ENCODE peak calls at places on chromosome 16, in seven cellular contexts. B is PC-9, C is HCT116, P is brain microvascular endothelial cell, X is A549, F is mesendoderm, T is aorta. V is an unnamed sample.

GRCh38 chr16:68246671-68247070 is 1.5 kb downstream of the PLA2G15 start:
- DNase-seq in B (no peak), C (no peak), P (no peak), X (no peak), F (no peak), T (peak), V (no peak)

GRCh38 chr16:62190426-62190825 is 154.2 kb upstream of the CDH8 start:
- DNase-seq in B (no peak), C (no peak), P (no peak), X (peak), F (peak), T (no peak), V (no peak)

GRCh38 chr16:149024-149675 is 3.3 kb upstream of the HBZ start:
- DNase-seq in B (peak), C (no peak), P (peak), X (no peak), F (no peak), T (peak), V (no peak)

GRCh38 chr16:19559242-19559910 is 3.9 kb downstream of the VPS35L start:
- DNase-seq in B (peak), C (peak), P (peak), X (peak), F (peak), T (no peak), V (no peak)

GRCh38 chr16:2981177-2981898 is 1.1 kb upstream of the PKMYT1 start:
- DNase-seq in B (no peak), C (no peak), P (no peak), X (no peak), F (peak), T (no peak), V (no peak)

GRCh38 chr16:78390828-78391227 is 291.4 kb downstream of the WWOX start:
- DNase-seq in B (no peak), C (no peak), P (no peak), X (no peak), F (no peak), T (no peak), V (no peak)

GRCh38 chr16:73041644-73042043 is 6.3 kb downstream of the ZFHX3 start:
- DNase-seq in B (no peak), C (no peak), P (no peak), X (no peak), F (no peak), T (no peak), V (no peak)

GRCh38 chr16:21646721-21647561 is 5.5 kb downstream of the IGSF6 start:
- DNase-seq in B (no peak), C (no peak), P (no peak), X (no peak), F (no peak), T (no peak), V (no peak)

GRCh38 chr16:78903237-78903636 is 697.3 kb downstream of the MAF start:
- DNase-seq in B (no peak), C (no peak), P (no peak), X (no peak), F (no peak), T (no peak), V (no peak)

GRCh38 chr16:56812884-56813283 is 52.1 kb upstream of the SLC12A3 start:
- DNase-seq in B (no peak), C (no peak), P (no peak), X (peak), F (no peak), T (no peak), V (peak)

GRCh38 chr16:57764341-57765159 is 29.0 kb downstream of the KATNB1 start:
- DNase-seq in B (peak), C (peak), P (peak), X (peak), F (peak), T (no peak), V (peak)

GRCh38 chr16:12120331-12120981 is 143.9 kb downstream of the SNX29 start:
- DNase-seq in B (no peak), C (no peak), P (peak), X (no peak), F (no peak), T (peak), V (no peak)

GRCh38 chr16:53744449-53744848 is 40.5 kb downstream of the FTO start:
- DNase-seq in B (peak), C (no peak), P (no peak), X (no peak), F (peak), T (no peak), V (no peak)

GRCh38 chr16:72240949-72241348 is 69.0 kb upstream of the PMFBP1 start:
- DNase-seq in B (no peak), C (no peak), P (no peak), X (no peak), F (no peak), T (no peak), V (no peak)

GRCh38 chr16:12262454-12263180 is 286.1 kb downstream of the SNX29 start:
- DNase-seq in B (no peak), C (no peak), P (no peak), X (peak), F (no peak), T (no peak), V (peak)

GRCh38 chr16:57726433-57726947 is 9.1 kb upstream of the KATNB1 start:
- DNase-seq in B (no peak), C (no peak), P (no peak), X (no peak), F (no peak), T (peak), V (no peak)

GRCh38 chr16:54253118-54253517 is 33.5 kb downstream of the IRX3 start:
- DNase-seq in B (no peak), C (no peak), P (no peak), X (no peak), F (no peak), T (no peak), V (no peak)

GRCh38 chr16:67995423-67995822 is 3.9 kb downstream of the DPEP2 start:
- DNase-seq in B (no peak), C (no peak), P (no peak), X (no peak), F (no peak), T (no peak), V (no peak)

GRCh38 chr16:50763211-50763610 is 21.3 kb downstream of the CYLD start:
- DNase-seq in B (no peak), C (no peak), P (no peak), X (no peak), F (no peak), T (no peak), V (peak)

GRCh38 chr16:57187508-57187854 is 1.4 kb downstream of the RSPRY1 start:
- DNase-seq in B (no peak), C (no peak), P (no peak), X (no peak), F (no peak), T (no peak), V (no peak)

GRCh38 chr16:54720259-54720658 is 210.4 kb upstream of the IRX5 start:
- DNase-seq in B (no peak), C (no peak), P (no peak), X (no peak), F (no peak), T (no peak), V (peak)

GRCh38 chr16:23679274-23679985 is 741 bp downstream of the PLK1 start:
- DNase-seq in B (peak), C (no peak), P (peak), X (peak), F (peak), T (no peak), V (no peak)

GRCh38 chr16:67399218-67399733 is 6.0 kb upstream of the TPPP3 start:
- DNase-seq in B (peak), C (no peak), P (no peak), X (peak), F (peak), T (peak), V (no peak)

GRCh38 chr16:78740269-78740668 is 640.8 kb downstream of the WWOX start:
- DNase-seq in B (no peak), C (no peak), P (no peak), X (no peak), F (no peak), T (no peak), V (no peak)

GRCh38 chr16:66511615-66512500 is 38.1 kb downstream of the TK2 start:
- DNase-seq in B (peak), C (peak), P (peak), X (peak), F (peak), T (peak), V (peak)

GRCh38 chr16:13014516-13014915 is 113.1 kb downstream of the SHISA9 start:
- DNase-seq in B (peak), C (no peak), P (no peak), X (no peak), F (peak), T (no peak), V (no peak)

GRCh38 chr16:49439676-49440075 is 66.1 kb downstream of the C16orf78 start:
- DNase-seq in B (no peak), C (no peak), P (no peak), X (no peak), F (no peak), T (peak), V (no peak)

GRCh38 chr16:14489460-14489859 is 140.6 kb downstream of the PARN start:
- DNase-seq in B (no peak), C (peak), P (no peak), X (peak), F (peak), T (no peak), V (no peak)

GRCh38 chr16:67989322-67990017 is 9.2 kb upstream of the DPEP3 start:
- DNase-seq in B (no peak), C (no peak), P (no peak), X (no peak), F (no peak), T (no peak), V (no peak)

GRCh38 chr16:57530531-57531252 is 5.7 kb downstream of the CCDC102A start:
- DNase-seq in B (no peak), C (no peak), P (no peak), X (no peak), F (no peak), T (peak), V (no peak)

GRCh38 chr16:83187404-83187803 is 560.6 kb downstream of the CDH13 start:
- DNase-seq in B (no peak), C (no peak), P (peak), X (no peak), F (no peak), T (no peak), V (peak)

GRCh38 chr16:16908058-16908457 is 529.1 kb downstream of the NPIPA7 start:
- DNase-seq in B (no peak), C (no peak), P (no peak), X (no peak), F (no peak), T (no peak), V (no peak)

GRCh38 chr16:8761078-8761477 is 36.4 kb downstream of the TMEM186 start:
- DNase-seq in B (no peak), C (no peak), P (no peak), X (no peak), F (no peak), T (peak), V (no peak)

GRCh38 chr16:23996258-23996955 is 160.6 kb downstream of the PRKCB start:
- DNase-seq in B (no peak), C (no peak), P (no peak), X (no peak), F (no peak), T (no peak), V (peak)

GRCh38 chr16:65908568-65908967 is 457.9 kb upstream of the CDH5 start:
- DNase-seq in B (no peak), C (no peak), P (no peak), X (no peak), F (peak), T (no peak), V (no peak)

GRCh38 chr16:57297856-57298255 is 13.4 kb upstream of the PLLP start:
- DNase-seq in B (no peak), C (no peak), P (no peak), X (no peak), F (peak), T (peak), V (no peak)

GRCh38 chr16:73887895-73888294 is 408.7 kb upstream of the PSMD7 start:
- DNase-seq in B (no peak), C (no peak), P (no peak), X (no peak), F (no peak), T (no peak), V (no peak)

GRCh38 chr16:75263291-75263962 is 12.0 kb upstream of the BCAR1 start:
- DNase-seq in B (no peak), C (no peak), P (no peak), X (no peak), F (no peak), T (no peak), V (no peak)
- H3K27ac ChIP-seq in B (no peak), C (peak), P (no peak), X (peak), F (no peak), T (peak), V (no peak)

GRCh38 chr16:28165549-28166046 is 46.2 kb downstream of the XPO6 start:
- DNase-seq in B (no peak), C (no peak), P (no peak), X (no peak), F (no peak), T (no peak), V (no peak)

GRCh38 chr16:28167730-28168129 is 44.0 kb downstream of the XPO6 start:
- DNase-seq in B (no peak), C (no peak), P (no peak), X (no peak), F (no peak), T (no peak), V (no peak)

GRCh38 chr16:28168991-28169554 is 42.7 kb downstream of the XPO6 start:
- DNase-seq in B (no peak), C (no peak), P (no peak), X (no peak), F (no peak), T (no peak), V (no peak)

GRCh38 chr16:28166394-28167208 is 45.2 kb downstream of the XPO6 start:
- DNase-seq in B (peak), C (peak), P (no peak), X (no peak), F (peak), T (no peak), V (peak)

DNA sequence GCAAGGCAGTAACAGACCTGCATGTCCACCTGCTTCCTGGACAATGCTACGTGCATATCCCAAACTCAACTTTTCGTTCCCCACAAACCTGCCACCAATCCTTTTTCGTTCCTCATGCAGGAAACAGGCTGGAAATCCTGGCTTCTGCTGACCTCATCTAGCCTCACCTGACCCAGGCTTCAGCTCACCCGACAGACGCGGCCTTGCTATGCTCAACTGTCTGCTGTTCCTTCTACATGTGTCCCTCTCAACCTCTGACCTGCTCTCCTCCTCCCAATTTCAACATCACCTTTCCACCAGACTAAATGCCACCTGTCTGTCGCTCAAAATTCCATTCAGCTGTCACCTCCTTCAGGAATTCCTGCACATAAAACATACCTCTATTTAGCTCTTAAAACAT is 44.5 kb downstream of the XPO6 start:
- DNase-seq in B (peak), C (no peak), P (no peak), X (no peak), F (peak), T (no peak), V (no peak)
- H3K27ac ChIP-seq in B (peak), C (peak), P (no peak), X (no peak), F (no peak), T (no peak), V (no peak)

DNA sequence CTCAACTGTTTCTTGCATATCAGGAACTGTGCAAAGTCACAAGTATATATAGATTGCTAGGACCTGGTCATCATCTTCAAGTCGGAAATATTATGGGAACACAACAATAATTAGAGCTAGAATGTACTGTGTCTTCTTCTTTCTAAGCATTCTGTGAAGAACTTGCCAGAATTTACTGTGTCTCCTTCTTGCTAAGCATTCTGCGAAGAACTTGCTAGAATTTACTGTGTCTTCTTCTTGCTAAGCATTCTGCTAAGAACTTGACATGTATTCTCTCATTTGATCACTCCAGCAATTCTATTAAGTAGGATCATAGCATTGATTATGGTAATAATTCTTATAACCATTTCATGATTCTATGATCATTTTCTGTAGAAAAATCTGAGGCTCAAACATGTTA is 231.7 kb downstream of the FOXL1 start:
- DNase-seq in B (no peak), C (no peak), P (no peak), X (no peak), F (no peak), T (no peak), V (no peak)
- H3K27ac ChIP-seq in B (no peak), C (no peak), P (peak), X (no peak), F (no peak), T (no peak), V (no peak)

GRCh38 chr16:28983644-28984043 is 1.2 kb upstream of the LAT start:
- DNase-seq in B (no peak), C (no peak), P (no peak), X (no peak), F (no peak), T (no peak), V (no peak)

GRCh38 chr16:28984091-28984490 is 761 bp upstream of the LAT start:
- DNase-seq in B (no peak), C (no peak), P (no peak), X (no peak), F (no peak), T (no peak), V (no peak)

GRCh38 chr16:28985611-28986041 is 774 bp downstream of the LAT start:
- DNase-seq in B (no peak), C (no peak), P (no peak), X (no peak), F (no peak), T (no peak), V (no peak)

GRCh38 chr16:28985206-28985605 is 354 bp downstream of the LAT start:
- DNase-seq in B (no peak), C (no peak), P (no peak), X (no peak), F (no peak), T (no peak), V (no peak)

GRCh38 chr16:28984619-28985135 is at the start of gene LAT:
- DNase-seq in B (no peak), C (no peak), P (no peak), X (peak), F (no peak), T (no peak), V (no peak)
- H3K27ac ChIP-seq in B (no peak), C (no peak), P (no peak), X (peak), F (no peak), T (no peak), V (no peak)

GRCh38 chr16:88982286-88983084 is 5.5 kb upstream of the CBFA2T3 start:
- DNase-seq in B (no peak), C (no peak), P (no peak), X (no peak), F (no peak), T (no peak), V (no peak)
- H3K27ac ChIP-seq in B (no peak), C (no peak), P (no peak), X (no peak), F (no peak), T (no peak), V (no peak)

GRCh38 chr16:84821728-84822676 is 2.2 kb downstream of the CRISPLD2 start:
- DNase-seq in B (no peak), C (no peak), P (no peak), X (no peak), F (no peak), T (peak), V (no peak)

GRCh38 chr16:84823484-84823883 is 3.7 kb downstream of the CRISPLD2 start:
- DNase-seq in B (no peak), C (no peak), P (no peak), X (no peak), F (no peak), T (peak), V (no peak)

GRCh38 chr16:84823926-84824325 is 4.1 kb downstream of the CRISPLD2 start:
- DNase-seq in B (no peak), C (no peak), P (no peak), X (no peak), F (no peak), T (no peak), V (no peak)

GRCh38 chr16:84821179-84821578 is 1.4 kb downstream of the CRISPLD2 start:
- DNase-seq in B (no peak), C (no peak), P (no peak), X (no peak), F (no peak), T (no peak), V (no peak)

GRCh38 chr16:84822990-84823389 is 3.2 kb downstream of the CRISPLD2 start:
- DNase-seq in B (no peak), C (no peak), P (no peak), X (no peak), F (no peak), T (no peak), V (no peak)
- H3K27ac ChIP-seq in B (no peak), C (no peak), P (no peak), X (no peak), F (no peak), T (no peak), V (no peak)

DNA sequence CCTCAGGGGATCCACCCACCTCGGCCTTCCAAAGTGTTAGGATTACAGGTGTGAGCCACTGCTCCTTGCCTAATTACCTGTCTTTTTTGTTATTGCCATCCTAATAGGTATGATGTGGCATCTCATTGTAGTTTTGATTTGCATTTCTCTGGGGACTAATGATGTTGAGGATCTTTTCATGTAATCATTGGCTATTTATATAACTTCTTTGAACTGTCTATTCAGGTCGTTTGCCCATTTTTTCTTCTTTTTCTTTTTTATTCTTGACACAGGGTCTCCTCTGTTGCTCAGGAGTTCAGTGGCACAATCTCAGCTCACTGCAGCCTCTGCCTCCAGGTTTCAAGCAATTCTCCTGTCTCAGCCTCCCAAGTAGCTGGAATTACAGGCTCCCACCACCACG is 1.3 kb upstream of the TGFB1I1 start:
- DNase-seq in B (no peak), C (no peak), P (no peak), X (no peak), F (no peak), T (no peak), V (no peak)
- H3K27ac ChIP-seq in B (no peak), C (no peak), P (no peak), X (no peak), F (no peak), T (peak), V (no peak)

GRCh38 chr16:4111748-4112696 is 4.2 kb downstream of the ADCY9 start:
- DNase-seq in B (no peak), C (no peak), P (no peak), X (no peak), F (no peak), T (no peak), V (no peak)
- H3K27ac ChIP-seq in B (no peak), C (no peak), P (no peak), X (peak), F (no peak), T (peak), V (no peak)

GRCh38 chr16:11045441-11045840 is 101.1 kb downstream of the CLEC16A start:
- DNase-seq in B (no peak), C (no peak), P (no peak), X (no peak), F (no peak), T (no peak), V (no peak)

GRCh38 chr16:11042205-11042604 is 97.8 kb downstream of the CLEC16A start:
- DNase-seq in B (no peak), C (no peak), P (no peak), X (no peak), F (no peak), T (no peak), V (no peak)

GRCh38 chr16:11047057-11047456 is 102.7 kb downstream of the CLEC16A start:
- DNase-seq in B (no peak), C (no peak), P (no peak), X (no peak), F (no peak), T (no peak), V (no peak)

GRCh38 chr16:11047939-11048500 is 103.7 kb downstream of the CLEC16A start:
- DNase-seq in B (no peak), C (no peak), P (no peak), X (no peak), F (no peak), T (no peak), V (no peak)

GRCh38 chr16:11045846-11046245 is 101.5 kb downstream of the CLEC16A start:
- DNase-seq in B (no peak), C (no peak), P (no peak), X (no peak), F (no peak), T (no peak), V (no peak)
- H3K27ac ChIP-seq in B (no peak), C (no peak), P (no peak), X (no peak), F (no peak), T (no peak), V (no peak)

V was measured in epithelial cell of prostate.